ENCODE peak calls at places on chromosomes 6 and 20, in ten cellular contexts. P, G, W, D, N, J, I, F, X and S are unnamed samples.

GRCh38 chr20:35305682-35306556 is 13.7 kb upstream of the FAM83C start:
- DNase-seq in J (no peak), I (peak; percentile 40), G (no peak), X (no peak), W (peak; percentile 99), D (peak; percentile 74), F (no peak), P (peak; percentile 89), N (no peak), S (no peak)

GRCh38 chr6:139016337-139017213 is 12.0 kb upstream of the ABRACL start:
- DNase-seq in X (no peak), D (no peak), P (no peak), W (no peak), I (no peak), J (no peak), F (no peak), G (no peak), N (no peak), S (no peak)

GRCh38 chr6:112933947-112934346 is 586.8 kb downstream of the RFPL4B start:
- DNase-seq in I (no peak), D (no peak), J (no peak), F (no peak), G (no peak), N (no peak), P (no peak), X (no peak), W (no peak), S (no peak)

GRCh38 chr20:34538671-34539123 is 19.8 kb upstream of the MAP1LC3A start:
- DNase-seq in J (peak; percentile 40), G (peak; percentile 34), D (no peak), W (peak; percentile 43), N (peak; percentile 49), I (peak; percentile 45), X (no peak), F (no peak), P (peak; percentile 76), S (peak; percentile 51)

GRCh38 chr6:22737331-22737730 is 168.0 kb downstream of the HDGFL1 start:
- DNase-seq in G (no peak), D (peak; percentile 17), W (peak; percentile 51), F (no peak), P (no peak), X (no peak), J (peak; percentile 9), N (no peak), I (peak; percentile 65), S (no peak)

GRCh38 chr6:143513410-143513809 is 1.9 kb upstream of the FUCA2 start:
- DNase-seq in D (no peak), J (no peak), N (peak; percentile 25), W (no peak), G (no peak), P (no peak), X (no peak), I (peak; percentile 23), F (no peak), S (no peak)

GRCh38 chr6:148747145-148747492 is 289 bp downstream of the UST start:
- DNase-seq in N (peak; percentile 58), W (no peak), D (peak; percentile 23), F (no peak), X (peak; percentile 84), J (peak; percentile 82), P (peak; percentile 76), I (no peak), G (no peak), S (peak; percentile 40)

GRCh38 chr6:32432050-32432450 is 7.6 kb upstream of the HLA-DRA start:
- DNase-seq in F (no peak), W (no peak), N (no peak), J (no peak), G (peak; percentile 44), P (no peak), X (no peak), D (no peak), I (peak; percentile 38), S (no peak)

GRCh38 chr6:148037496-148037895 is 305.1 kb upstream of the SASH1 start:
- DNase-seq in I (no peak), W (no peak), N (no peak), F (no peak), J (no peak), X (no peak), D (no peak), P (no peak), G (no peak), S (no peak)

GRCh38 chr6:129114992-129115391 is 232.1 kb downstream of the LAMA2 start:
- DNase-seq in F (no peak), X (no peak), D (no peak), G (no peak), W (no peak), P (no peak), N (no peak), J (no peak), I (no peak), S (no peak)

GRCh38 chr6:45589367-45589766 is 211.6 kb upstream of the SUPT3H start:
- DNase-seq in J (no peak), F (no peak), I (no peak), D (no peak), P (no peak), G (no peak), X (no peak), W (no peak), N (no peak), S (peak; percentile 10)

GRCh38 chr6:163837681-163838431 is 423.3 kb downstream of the QKI start:
- DNase-seq in W (no peak), J (no peak), X (no peak), I (no peak), F (peak; percentile 77), G (no peak), P (peak; percentile 48), N (no peak), D (no peak), S (no peak)

GRCh38 chr20:47663354-47664067 is 121.8 kb downstream of the SULF2 start:
- DNase-seq in J (peak; percentile 68), D (peak; percentile 65), X (no peak), G (peak; percentile 44), W (peak; percentile 64), P (peak; percentile 87), I (peak; percentile 83), N (peak; percentile 79), F (no peak), S (peak; percentile 81)

GRCh38 chr20:48826883-48827771 is 672 bp downstream of the PREX1 start:
- DNase-seq in I (peak; percentile 73), G (peak; percentile 30), F (no peak), D (no peak), X (no peak), W (no peak), N (peak; percentile 37), P (peak; percentile 62), J (peak; percentile 39), S (no peak)

GRCh38 chr6:53702316-53702715 is 36.8 kb upstream of the KLHL31 start:
- DNase-seq in X (no peak), F (peak; percentile 90), I (no peak), P (peak; percentile 80), W (no peak), J (no peak), D (no peak), G (no peak), N (no peak), S (no peak)

GRCh38 chr20:2706688-2707352 is 14.2 kb downstream of the EBF4 start:
- DNase-seq in D (no peak), P (no peak), J (no peak), X (no peak), I (no peak), G (no peak), N (no peak), W (no peak), F (peak; percentile 89), S (peak; percentile 11)
- H3K27me3 ChIP-seq in D (no peaks in the 10 kb centered on the region), P (peaks cover 19% of the 10 kb centered on the region), J (no peaks in the 10 kb centered on the region), X (peaks cover under 1% of the 10 kb centered on the region), I (peaks cover 27% of the 10 kb centered on the region), G (no peaks in the 10 kb centered on the region), N (no peaks in the 10 kb centered on the region), W (peaks cover 4% of the 10 kb centered on the region), F (no peaks in the 10 kb centered on the region), S (no peaks in the 10 kb centered on the region)

DNA sequence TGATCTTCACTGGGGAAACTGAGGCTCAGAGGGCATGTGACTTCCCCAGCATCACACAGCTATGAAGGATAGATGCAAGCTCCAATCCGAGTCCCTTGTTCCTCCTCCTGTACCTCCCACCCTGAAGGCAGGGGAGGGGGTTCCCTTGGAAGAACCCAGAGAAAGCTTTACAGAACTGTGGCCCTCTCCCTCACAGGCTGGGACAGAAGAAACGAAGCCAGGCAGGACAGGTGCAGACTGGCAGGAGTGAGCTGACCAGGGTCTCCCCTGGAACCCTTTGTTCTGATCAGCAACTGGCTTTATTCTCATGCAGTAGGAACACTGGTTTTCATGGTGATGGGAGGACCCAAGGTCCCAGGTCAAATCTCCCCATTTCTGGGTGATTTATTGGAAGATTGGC is 90.2 kb downstream of the TMEM242 start:
- DNase-seq in W (no peak), I (no peak), P (no peak), D (no peak), J (no peak), N (no peak), X (peak; percentile 58), G (no peak), F (no peak), S (no peak)
- H3K27me3 ChIP-seq in W (peaks cover 12% of the 10 kb centered on the region), I (peaks cover 21% of the 10 kb centered on the region), P (no peaks in the 10 kb centered on the region), D (no peaks in the 10 kb centered on the region), J (no peaks in the 10 kb centered on the region), N (peaks cover 5% of the 10 kb centered on the region), X (peaks cover 3% of the 10 kb centered on the region), G (no peaks in the 10 kb centered on the region), F (no peaks in the 10 kb centered on the region), S (no peaks in the 10 kb centered on the region)

GRCh38 chr6:83192871-83193746 is at the start of the genes PGM3 and RWDD2A:
- DNase-seq in J (peak; percentile 92), G (peak; percentile 90), W (peak; percentile 77), P (peak; percentile 92), I (peak; percentile 93), X (peak; percentile 94), D (peak; percentile 82), N (peak; percentile 92), F (peak; percentile 96), S (peak; percentile 90)

GRCh38 chr6:83190596-83190995 is 2.5 kb downstream of the PGM3 start:
- DNase-seq in P (no peak), X (no peak), I (no peak), J (no peak), F (no peak), G (no peak), D (no peak), N (no peak), W (no peak), S (no peak)

GRCh38 chr6:83192456-83192855 is 609 bp downstream of the PGM3 start:
- DNase-seq in W (no peak), G (no peak), N (no peak), X (no peak), J (no peak), I (no peak), P (no peak), D (no peak), F (no peak), S (no peak)

GRCh38 chr6:83185096-83185495 is 8.0 kb downstream of the PGM3 start:
- DNase-seq in I (no peak), D (no peak), F (no peak), G (no peak), X (no peak), J (no peak), N (no peak), P (no peak), W (no peak), S (no peak)

GRCh38 chr6:83188501-83188900 is 4.6 kb downstream of the PGM3 start:
- DNase-seq in P (no peak), D (no peak), F (no peak), N (no peak), J (no peak), G (no peak), X (no peak), I (no peak), W (no peak), S (no peak)
- H3K27me3 ChIP-seq in P (no peaks in the 10 kb centered on the region), D (no peaks in the 10 kb centered on the region), F (no peaks in the 10 kb centered on the region), N (no peaks in the 10 kb centered on the region), J (no peaks in the 10 kb centered on the region), G (no peaks in the 10 kb centered on the region), X (no peaks in the 10 kb centered on the region), I (no peaks in the 10 kb centered on the region), W (no peaks in the 10 kb centered on the region), S (no peaks in the 10 kb centered on the region)

GRCh38 chr6:29501106-29501505 is 13.3 kb upstream of the MAS1L start:
- DNase-seq in F (peak; percentile 64), I (no peak), G (no peak), W (no peak), P (no peak), N (no peak), D (no peak), X (no peak), J (no peak), S (peak; percentile 23)
- H3K27me3 ChIP-seq in F (no peaks in the 10 kb centered on the region), I (peaks cover 41% of the 10 kb centered on the region), G (no peaks in the 10 kb centered on the region), W (no peaks in the 10 kb centered on the region), P (no peaks in the 10 kb centered on the region), N (peaks cover 20% of the 10 kb centered on the region), D (no peaks in the 10 kb centered on the region), X (peaks cover 11% of the 10 kb centered on the region), J (no peaks in the 10 kb centered on the region), S (no peaks in the 10 kb centered on the region)